ENCODE peak calls at places on chromosomes 6 and 20, in ten cellular contexts. Y, G, E, F, O, C, N, P, B and Q are unnamed samples.

GRCh38 chr20:41617059-41617921 is 887 bp downstream of the CHD6 start:
- DNase-seq in Y (peak; percentile 28), G (peak; percentile 50), E (no peak), F (no peak), O (peak; percentile 32), C (peak; percentile 52), N (peak; percentile 54), P (peak; percentile 69), B (peak; percentile 74), Q (peak; percentile 51)

GRCh38 chr6:4612636-4613171 is 163.5 kb upstream of the CDYL start:
- DNase-seq in Y (no peak), G (no peak), E (no peak), F (no peak), O (no peak), C (no peak), N (peak; percentile 24), P (no peak), B (peak; percentile 96), Q (no peak)

GRCh38 chr6:24188571-24188970 is 62.6 kb downstream of the NRSN1 start:
- DNase-seq in Y (no peak), G (no peak), E (no peak), F (no peak), O (no peak), C (no peak), N (no peak), P (no peak), B (no peak), Q (no peak)

GRCh38 chr20:38222231-38222922 is 38.2 kb downstream of the KIAA1755 start:
- DNase-seq in Y (peak; percentile 67), G (peak; percentile 78), E (peak; percentile 60), F (no peak), O (peak; percentile 26), C (peak; percentile 46), N (peak; percentile 57), P (peak; percentile 83), B (peak; percentile 69), Q (peak; percentile 20)

GRCh38 chr6:30325873-30326445 is 768 bp upstream of the TRIM39 start:
- DNase-seq in Y (no peak), G (peak; percentile 69), E (peak; percentile 51), F (no peak), O (peak; percentile 86), C (no peak), N (no peak), P (peak; percentile 81), B (peak; percentile 60), Q (no peak)

GRCh38 chr6:161369339-161369738 is 95.5 kb upstream of the AGPAT4 start:
- DNase-seq in Y (peak; percentile 73), G (no peak), E (no peak), F (no peak), O (peak; percentile 90), C (no peak), N (no peak), P (no peak), B (peak; percentile 99), Q (no peak)

GRCh38 chr6:99347804-99348203 is 1.7 kb downstream of the FAXC start:
- DNase-seq in Y (no peak), G (no peak), E (no peak), F (no peak), O (no peak), C (no peak), N (no peak), P (peak; percentile 20), B (no peak), Q (no peak)

GRCh38 chr6:41729624-41730023 is 5.8 kb downstream of the TFEB start:
- DNase-seq in Y (no peak), G (no peak), E (no peak), F (no peak), O (no peak), C (no peak), N (no peak), P (no peak), B (no peak), Q (no peak)

GRCh38 chr6:112691289-112691688 is 344.2 kb downstream of the RFPL4B start:
- DNase-seq in Y (peak; percentile 53), G (no peak), E (no peak), F (no peak), O (peak; percentile 97), C (no peak), N (no peak), P (no peak), B (peak; percentile 95), Q (no peak)

GRCh38 chr6:54053893-54054391 is 57.3 kb upstream of the MLIP start:
- DNase-seq in Y (peak; percentile 45), G (peak; percentile 79), E (no peak), F (no peak), O (peak; percentile 98), C (no peak), N (no peak), P (no peak), B (peak; percentile 93), Q (no peak)

GRCh38 chr6:68834561-68834960 is 199.5 kb downstream of the ADGRB3 start:
- DNase-seq in Y (no peak), G (no peak), E (no peak), F (no peak), O (peak; percentile 10), C (no peak), N (no peak), P (no peak), B (peak; percentile 2), Q (no peak)

GRCh38 chr6:129583864-129584263 is 126.1 kb downstream of the ARHGAP18 start:
- DNase-seq in Y (no peak), G (no peak), E (no peak), F (no peak), O (no peak), C (no peak), N (no peak), P (no peak), B (no peak), Q (no peak)

GRCh38 chr6:155228549-155229166 is 35.2 kb upstream of the CLDN20 start:
- DNase-seq in Y (no peak), G (no peak), E (no peak), F (no peak), O (peak; percentile 77), C (no peak), N (no peak), P (no peak), B (peak; percentile 55), Q (no peak)

GRCh38 chr20:55567826-55568225 is 437.5 kb downstream of the CBLN4 start:
- DNase-seq in Y (no peak), G (no peak), E (no peak), F (no peak), O (no peak), C (no peak), N (no peak), P (no peak), B (no peak), Q (no peak)
- H3K9me3 ChIP-seq in Y (no peaks in the 10 kb centered on the region), G (no peaks in the 10 kb centered on the region), E (no peaks in the 10 kb centered on the region), F (no peaks in the 10 kb centered on the region), O (no peaks in the 10 kb centered on the region), C (no peaks in the 10 kb centered on the region), N (no peaks in the 10 kb centered on the region), P (no peaks in the 10 kb centered on the region), B (no peaks in the 10 kb centered on the region), Q (peaks cover 4% of the 10 kb centered on the region)

GRCh38 chr6:170037541-170038250 is 253.2 kb downstream of the DLL1 start:
- DNase-seq in Y (no peak), G (no peak), E (no peak), F (no peak), O (no peak), C (no peak), N (no peak), P (no peak), B (peak; percentile 61), Q (no peak)
- H3K9me3 ChIP-seq in Y (no peaks in the 10 kb centered on the region), G (no peaks in the 10 kb centered on the region), E (peaks cover 19% of the 10 kb centered on the region), F (no peaks in the 10 kb centered on the region), O (no peaks in the 10 kb centered on the region), C (no peaks in the 10 kb centered on the region), N (peaks cover 8% of the 10 kb centered on the region), P (no peaks in the 10 kb centered on the region), B (no peaks in the 10 kb centered on the region), Q (no peaks in the 10 kb centered on the region)

GRCh38 chr6:137490506-137490905 is 3.7 kb downstream of the OLIG3 start:
- DNase-seq in Y (no peak), G (no peak), E (no peak), F (peak; percentile 55), O (no peak), C (no peak), N (no peak), P (peak; percentile 8), B (no peak), Q (no peak)

GRCh38 chr6:137492289-137492688 is 1.9 kb downstream of the OLIG3 start:
- DNase-seq in Y (no peak), G (no peak), E (no peak), F (peak; percentile 34), O (no peak), C (no peak), N (no peak), P (peak; percentile 14), B (no peak), Q (no peak)

GRCh38 chr6:137491478-137491877 is 2.7 kb downstream of the OLIG3 start:
- DNase-seq in Y (no peak), G (no peak), E (no peak), F (peak; percentile 77), O (no peak), C (no peak), N (no peak), P (peak; percentile 14), B (no peak), Q (no peak)

GRCh38 chr6:137489410-137490371 is 4.5 kb downstream of the OLIG3 start:
- DNase-seq in Y (no peak), G (no peak), E (no peak), F (peak; percentile 68), O (no peak), C (no peak), N (no peak), P (peak; percentile 78), B (no peak), Q (no peak)

DNA sequence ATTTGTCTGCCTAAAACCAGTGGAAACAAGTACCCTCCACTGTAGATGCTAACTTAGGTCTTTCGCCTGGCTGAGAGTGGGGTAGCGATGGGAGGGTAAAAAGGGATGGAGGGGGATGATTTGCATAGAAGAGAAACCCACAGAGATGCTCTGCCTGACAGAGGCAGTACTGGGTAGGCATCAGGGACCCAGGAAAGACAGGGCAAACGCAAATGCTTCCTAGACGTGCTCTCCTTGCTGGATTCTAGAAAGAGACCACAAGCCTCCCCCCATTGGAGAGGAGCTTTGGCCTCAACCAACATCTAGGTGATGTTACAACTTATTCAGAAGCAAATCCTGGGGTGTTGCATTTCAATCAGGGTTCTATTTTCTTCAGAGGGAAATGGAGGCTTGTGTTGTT is 3.2 kb downstream of the OLIG3 start:
- DNase-seq in Y (no peak), G (no peak), E (no peak), F (peak; percentile 66), O (no peak), C (no peak), N (no peak), P (peak; percentile 14), B (no peak), Q (no peak)
- H3K9me3 ChIP-seq in Y (no peaks in the 10 kb centered on the region), G (no peaks in the 10 kb centered on the region), E (no peaks in the 10 kb centered on the region), F (no peaks in the 10 kb centered on the region), O (no peaks in the 10 kb centered on the region), C (no peaks in the 10 kb centered on the region), N (no peaks in the 10 kb centered on the region), P (no peaks in the 10 kb centered on the region), B (no peaks in the 10 kb centered on the region), Q (no peaks in the 10 kb centered on the region)

DNA sequence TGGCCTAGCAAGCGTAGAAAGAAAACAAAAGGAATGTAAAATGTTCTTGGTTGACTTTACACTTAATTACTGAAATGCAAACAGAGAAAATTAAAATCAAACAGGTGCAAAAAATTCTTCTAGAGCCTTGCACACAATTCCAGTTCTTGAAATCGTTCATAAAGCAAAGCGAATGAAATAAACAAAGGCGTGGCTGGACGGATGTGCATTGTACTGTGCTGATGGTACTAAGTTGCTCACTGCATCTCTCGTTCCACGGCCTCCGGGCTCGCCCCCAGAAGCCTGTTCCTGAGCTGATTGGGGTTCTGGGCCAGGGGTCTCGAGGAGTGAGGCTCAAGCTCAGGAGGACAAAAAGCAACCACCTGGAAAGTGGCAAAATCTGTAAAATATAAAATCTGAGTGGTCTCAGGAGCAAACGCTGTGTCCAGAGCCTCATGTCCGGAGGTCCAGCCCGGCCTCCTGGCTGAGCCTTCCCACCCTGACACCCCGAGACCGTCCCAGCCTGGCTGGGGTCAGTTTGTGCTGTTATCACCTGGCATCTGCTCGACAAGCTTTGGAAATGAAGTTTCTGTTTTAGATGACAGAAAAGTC is 71.3 kb downstream of the TTLL2 start:
- DNase-seq in Y (no peak), G (no peak), E (no peak), F (no peak), O (no peak), C (no peak), N (no peak), P (no peak), B (no peak), Q (no peak)
- H3K9me3 ChIP-seq in Y (no peaks in the 10 kb centered on the region), G (no peaks in the 10 kb centered on the region), E (no peaks in the 10 kb centered on the region), F (no peaks in the 10 kb centered on the region), O (no peaks in the 10 kb centered on the region), C (no peaks in the 10 kb centered on the region), N (no peaks in the 10 kb centered on the region), P (no peaks in the 10 kb centered on the region), B (no peaks in the 10 kb centered on the region), Q (no peaks in the 10 kb centered on the region)